ENCODE peak calls at places on chromosomes 6 and 20, in four cellular contexts. D, Y, L and V are unnamed samples.
A peak's percentile ranks its signal among the peaks of the same experiment; 100 is the strongest.

GRCh38 chr6:9428416-9429172 is 986.3 kb downstream of the TFAP2A start:
- DNase-seq in D (no peak), Y (peak; percentile 13), L (no peak), V (no peak)

GRCh38 chr20:62786100-62786499 is 10.2 kb upstream of the MRGBP start:
- DNase-seq in Y (no peak), D (peak; percentile 20), L (no peak), V (no peak)

GRCh38 chr6:34425132-34425497 is 754 bp downstream of the RPS10 start:
- DNase-seq in L (no peak), Y (no peak), D (no peak), V (no peak)

GRCh38 chr6:16873698-16874097 is 112.4 kb upstream of the ATXN1 start:
- DNase-seq in L (no peak), D (no peak), Y (no peak), V (no peak)

GRCh38 chr20:1844723-1845523 is 50.3 kb upstream of the SIRPA start:
- DNase-seq in D (no peak), Y (peak; percentile 44), L (peak; percentile 89), V (peak; percentile 48)

GRCh38 chr6:163935158-163935762 is 520.7 kb downstream of the QKI start:
- DNase-seq in D (no peak), L (no peak), Y (no peak), V (no peak)

GRCh38 chr6:114718716-114719270 is 376.0 kb upstream of the HS3ST5 start:
- DNase-seq in D (no peak), Y (no peak), L (no peak), V (no peak)

GRCh38 chr6:33297956-33298772 is 578 bp downstream of the RGL2 start:
- DNase-seq in D (peak; percentile 26), Y (peak; percentile 93), L (peak; percentile 84), V (peak; percentile 80)

GRCh38 chr20:19408971-19409370 is 196.5 kb downstream of the SLC24A3 start:
- DNase-seq in L (no peak), D (no peak), Y (peak; percentile 16), V (no peak)

GRCh38 chr20:37562695-37563480 is 35.2 kb upstream of the BLCAP start:
- DNase-seq in D (no peak), Y (no peak), L (no peak), V (no peak)

GRCh38 chr6:33620584-33621395 is at the start of gene ITPR3:
- DNase-seq in Y (peak; percentile 72), D (peak; percentile 84), L (peak; percentile 99), V (peak; percentile 15)

GRCh38 chr20:5316188-5317158 is at the start of gene PROKR2:
- DNase-seq in Y (peak; percentile 4), L (peak; percentile 50), D (peak; percentile 60), V (no peak)

GRCh38 chr20:62928246-62928939 is 2.1 kb upstream of the DIDO1 start:
- DNase-seq in L (no peak), D (no peak), Y (peak; percentile 18), V (no peak)

GRCh38 chr6:2518029-2518428 is 232.7 kb downstream of the MYLK4 start:
- DNase-seq in L (no peak), Y (no peak), D (no peak), V (no peak)

GRCh38 chr6:37979392-37980221 is 160.1 kb downstream of the ZFAND3 start:
- DNase-seq in D (peak; percentile 26), L (no peak), Y (no peak), V (no peak)

GRCh38 chr6:120141601-120142000 is 792.0 kb upstream of the MAN1A1 start:
- DNase-seq in L (no peak), D (no peak), Y (no peak), V (no peak)

GRCh38 chr6:20306491-20306890 is 94.2 kb upstream of the MBOAT1 start:
- DNase-seq in Y (no peak), D (no peak), L (no peak), V (no peak)

GRCh38 chr6:11058406-11058805 is 14.3 kb upstream of the ELOVL2 start:
- DNase-seq in Y (no peak), D (no peak), L (no peak), V (no peak)

GRCh38 chr20:63976980-63977391 is 2.5 kb downstream of the SAMD10 start:
- DNase-seq in Y (no peak), L (no peak), D (no peak), V (no peak)

GRCh38 chr6:37988131-37988530 is 168.6 kb downstream of the ZFAND3 start:
- DNase-seq in Y (peak; percentile 27), D (no peak), L (no peak), V (no peak)

GRCh38 chr6:52759085-52759484 is 4.2 kb downstream of the GSTA2 start:
- DNase-seq in Y (no peak), L (no peak), D (no peak), V (no peak)

GRCh38 chr6:106450645-106451044 is 90.1 kb downstream of the CRYBG1 start:
- DNase-seq in L (no peak), Y (no peak), D (no peak), V (no peak)

GRCh38 chr6:28443112-28443773 is at the start of gene ZSCAN23:
- DNase-seq in D (peak; percentile 80), Y (peak; percentile 89), L (peak; percentile 63), V (peak; percentile 87)

GRCh38 chr6:112218563-112218962 is 35.8 kb downstream of the LAMA4 start:
- DNase-seq in L (no peak), D (no peak), Y (no peak), V (peak; percentile 42)

GRCh38 chr20:59585714-59586404 is 18.5 kb upstream of the PHACTR3 start:
- DNase-seq in L (no peak), Y (no peak), D (no peak), V (peak; percentile 76)

GRCh38 chr6:15365273-15365687 is 119.4 kb downstream of the JARID2 start:
- DNase-seq in D (peak; percentile 83), Y (peak; percentile 17), L (peak; percentile 25), V (peak; percentile 73)